ENCODE peak calls at places on chromosomes 13 and 19, in nine cellular contexts. T is GM23338, N is choroid plexus epithelial cell, Q is body of pancreas, G is left lung, V is dorsolateral prefrontal cortex, L is left ventricle myocardium inferior, K is psoas muscle, S is AG09319. W is an unnamed sample.

GRCh38 chr19:17775991-17776803 is 18.7 kb upstream of the B3GNT3 start:
- DNase-seq in T (no peak), N (peak; percentile 46), Q (no peak), G (no peak), V (no peak), L (no peak), K (no peak), S (no peak), W (no peak)

GRCh38 chr19:11416346-11417052 is 2.6 kb downstream of the RGL3 start:
- DNase-seq in T (no peak), N (no peak), Q (no peak), G (no peak), V (no peak), L (no peak), K (no peak), S (no peak), W (no peak)

GRCh38 chr19:13095934-13096890 is 6.4 kb downstream of the LYL1 start:
- DNase-seq in T (peak; percentile 90), N (no peak), Q (no peak), G (no peak), V (no peak), L (no peak), K (no peak), S (no peak), W (no peak)

GRCh38 chr13:96519380-96519779 is 429.5 kb downstream of the HS6ST3 start:
- DNase-seq in T (no peak), N (no peak), Q (no peak), G (no peak), V (no peak), L (no peak), K (no peak), S (no peak), W (no peak)

GRCh38 chr13:43848250-43848649 is 31.3 kb downstream of the CCDC122 start:
- DNase-seq in T (no peak), N (peak; percentile 84), Q (no peak), G (no peak), V (no peak), L (no peak), K (no peak), S (peak; percentile 64), W (no peak)

GRCh38 chr19:32201661-32202060 is 143.7 kb upstream of the ZNF507 start:
- DNase-seq in T (no peak), N (no peak), Q (no peak), G (no peak), V (no peak), L (no peak), K (no peak), S (no peak), W (no peak)

GRCh38 chr19:17404621-17405249 is 695 bp downstream of the BST2 start:
- DNase-seq in T (no peak), N (no peak), Q (no peak), G (no peak), V (no peak), L (no peak), K (no peak), S (no peak), W (no peak)

GRCh38 chr13:75704942-75705320 is 68.8 kb downstream of the LMO7 start:
- DNase-seq in T (peak; percentile 47), N (no peak), Q (peak; percentile 83), G (peak; percentile 67), V (no peak), L (no peak), K (no peak), S (no peak), W (peak; percentile 78)

GRCh38 chr19:40474737-40475136 is 7.9 kb downstream of the SPTBN4 start:
- DNase-seq in T (no peak), N (no peak), Q (no peak), G (no peak), V (no peak), L (no peak), K (no peak), S (no peak), W (no peak)

GRCh38 chr19:40467007-40467565 is 285 bp downstream of the SPTBN4 start:
- DNase-seq in T (peak; percentile 54), N (no peak), Q (peak; percentile 17), G (no peak), V (no peak), L (no peak), K (peak; percentile 62), S (no peak), W (no peak)

GRCh38 chr19:40472516-40472915 is 5.7 kb downstream of the SPTBN4 start:
- DNase-seq in T (no peak), N (no peak), Q (no peak), G (no peak), V (no peak), L (no peak), K (no peak), S (no peak), W (no peak)

GRCh38 chr19:40466219-40467006 is at the start of gene SPTBN4:
- DNase-seq in T (no peak), N (no peak), Q (peak; percentile 38), G (peak; percentile 55), V (peak; percentile 68), L (no peak), K (peak; percentile 72), S (no peak), W (no peak)

GRCh38 chr19:40471111-40471510 is 4.3 kb downstream of the SPTBN4 start:
- DNase-seq in T (no peak), N (no peak), Q (no peak), G (no peak), V (no peak), L (no peak), K (no peak), S (no peak), W (no peak)
- TF ChIP-seq CTCF in T (no peak), N (no peak), Q (no peak), G (no peak), V (no peak), L (no peak), K (no peak), S (no peak), W (no peak)

GRCh38 chr13:42047561-42048322 is 706 bp upstream of the DGKH start:
- DNase-seq in T (peak; percentile 71), N (peak; percentile 71), Q (peak; percentile 53), G (peak; percentile 56), V (peak; percentile 30), L (peak; percentile 29), K (peak; percentile 57), S (no peak), W (no peak)

GRCh38 chr13:42049454-42049780 is 969 bp downstream of the DGKH start:
- DNase-seq in T (no peak), N (no peak), Q (no peak), G (no peak), V (no peak), L (no peak), K (no peak), S (no peak), W (no peak)

GRCh38 chr13:42046448-42046847 is 2.0 kb upstream of the DGKH start:
- DNase-seq in T (no peak), N (no peak), Q (no peak), G (no peak), V (no peak), L (no peak), K (no peak), S (no peak), W (no peak)

GRCh38 chr13:42048323-42048624 is 174 bp upstream of the DGKH start:
- DNase-seq in T (peak; percentile 27), N (peak; percentile 18), Q (no peak), G (no peak), V (no peak), L (no peak), K (no peak), S (no peak), W (no peak)

DNA sequence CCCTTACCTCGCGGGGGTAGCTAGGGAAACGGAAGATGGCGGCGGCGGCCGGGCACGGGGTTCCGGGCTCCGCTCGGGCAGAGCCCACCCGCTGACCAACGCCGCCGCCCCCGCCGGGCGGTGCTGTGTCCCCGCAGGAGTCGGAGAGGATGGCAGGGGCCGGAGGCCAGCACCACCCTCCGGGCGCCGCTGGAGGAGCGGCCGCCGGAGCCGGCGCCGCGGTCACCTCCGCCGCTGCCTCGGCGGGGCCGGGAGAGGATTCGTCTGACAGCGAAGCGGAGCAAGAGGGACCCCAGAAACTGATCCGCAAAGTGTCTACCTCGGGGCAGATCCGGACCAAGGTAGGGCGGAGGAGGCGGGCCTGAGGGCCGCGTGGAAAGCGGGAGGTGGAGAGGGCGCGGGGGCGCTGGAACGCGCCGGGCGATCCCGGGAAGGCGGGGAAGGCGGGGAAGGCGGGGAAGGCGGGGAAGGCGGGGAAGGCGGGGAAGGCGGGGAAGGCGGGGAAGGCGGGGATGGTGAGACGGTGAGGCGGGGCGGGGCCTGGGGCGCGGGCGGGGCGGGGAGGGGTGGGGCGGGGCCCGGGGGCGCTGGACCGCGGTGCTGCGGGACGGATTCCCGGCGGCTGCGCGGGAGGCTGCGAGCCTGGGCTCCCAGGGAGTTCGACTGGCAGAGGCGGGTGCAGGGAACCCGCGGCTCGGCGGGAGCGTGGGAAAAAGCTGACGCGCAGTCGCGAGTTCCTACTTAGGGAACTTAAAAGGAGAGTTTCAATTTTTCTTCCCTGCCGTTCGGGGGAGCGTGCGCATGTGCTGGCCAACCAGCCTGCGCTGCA is at the start of gene DGKH:
- DNase-seq in T (peak; percentile 70), N (peak; percentile 88), Q (peak; percentile 85), G (peak; percentile 89), V (peak; percentile 80), L (peak; percentile 87), K (peak; percentile 86), S (peak; percentile 55), W (no peak)
- TF ChIP-seq CTCF in T (no peak), N (no peak), Q (no peak), G (peak; percentile 10), V (no peak), L (peak; percentile 48), K (no peak), S (no peak), W (peak; percentile 31)

GRCh38 chr13:77699059-77699680 is 1.7 kb downstream of the SLAIN1 start:
- DNase-seq in T (no peak), N (no peak), Q (no peak), G (no peak), V (no peak), L (no peak), K (no peak), S (no peak), W (no peak)

GRCh38 chr13:77696863-77697207 is 652 bp upstream of the SLAIN1 start:
- DNase-seq in T (no peak), N (no peak), Q (no peak), G (no peak), V (no peak), L (no peak), K (no peak), S (no peak), W (no peak)

GRCh38 chr13:77696006-77696862 is 1.3 kb upstream of the SLAIN1 start:
- DNase-seq in T (peak; percentile 64), N (no peak), Q (no peak), G (no peak), V (no peak), L (no peak), K (no peak), S (no peak), W (no peak)

GRCh38 chr13:77697208-77698103 is at the start of gene SLAIN1:
- DNase-seq in T (peak; percentile 94), N (peak; percentile 22), Q (peak; percentile 92), G (peak; percentile 81), V (peak; percentile 91), L (peak; percentile 81), K (peak; percentile 91), S (no peak), W (no peak)

DNA sequence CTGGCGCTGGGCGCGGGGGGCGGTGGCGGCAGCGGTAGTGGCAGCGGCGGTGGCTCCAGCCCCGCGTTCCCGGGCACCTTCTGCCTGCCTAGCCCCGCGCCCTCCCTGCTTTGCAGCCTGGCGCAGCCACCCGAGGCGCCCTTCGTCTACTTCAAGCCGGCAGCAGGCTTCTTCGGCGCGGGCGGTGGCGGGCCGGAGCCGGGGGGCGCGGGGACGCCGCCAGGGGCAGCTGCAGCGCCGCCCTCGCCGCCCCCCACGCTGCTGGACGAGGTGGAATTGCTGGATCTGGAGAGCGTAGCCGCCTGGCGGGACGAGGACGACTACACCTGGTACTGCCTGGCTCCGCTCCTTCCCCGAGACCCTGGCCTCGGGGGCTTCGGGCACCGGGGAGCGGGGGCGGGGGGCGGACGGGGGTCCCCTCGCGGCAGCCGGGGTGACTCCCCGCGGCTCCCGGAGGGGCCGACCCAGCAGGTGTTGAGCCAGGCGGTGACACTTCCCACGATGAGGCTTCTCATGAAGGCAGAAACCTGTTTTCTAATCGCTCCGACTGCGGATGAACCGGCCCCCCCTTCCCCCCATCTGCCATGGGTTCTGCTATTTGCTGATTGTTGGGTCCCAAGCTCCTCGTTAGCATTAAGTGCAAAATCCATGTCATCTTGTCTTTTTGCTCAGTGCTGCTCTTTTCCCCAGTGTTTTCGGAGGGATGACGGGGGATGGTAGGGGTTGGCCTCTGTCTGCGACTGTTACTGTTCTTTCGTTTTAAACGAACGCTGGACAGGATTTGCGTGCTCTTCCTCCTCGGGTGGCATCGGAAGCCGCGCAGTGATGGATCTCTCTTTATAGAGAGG is 948 bp downstream of the SLAIN1 start:
- DNase-seq in T (peak; percentile 62), N (no peak), Q (peak; percentile 50), G (peak; percentile 36), V (peak; percentile 49), L (peak; percentile 19), K (peak; percentile 61), S (no peak), W (no peak)
- TF ChIP-seq CTCF in T (no peak), N (no peak), Q (no peak), G (no peak), V (no peak), L (no peak), K (no peak), S (no peak), W (peak; percentile 8)

DNA sequence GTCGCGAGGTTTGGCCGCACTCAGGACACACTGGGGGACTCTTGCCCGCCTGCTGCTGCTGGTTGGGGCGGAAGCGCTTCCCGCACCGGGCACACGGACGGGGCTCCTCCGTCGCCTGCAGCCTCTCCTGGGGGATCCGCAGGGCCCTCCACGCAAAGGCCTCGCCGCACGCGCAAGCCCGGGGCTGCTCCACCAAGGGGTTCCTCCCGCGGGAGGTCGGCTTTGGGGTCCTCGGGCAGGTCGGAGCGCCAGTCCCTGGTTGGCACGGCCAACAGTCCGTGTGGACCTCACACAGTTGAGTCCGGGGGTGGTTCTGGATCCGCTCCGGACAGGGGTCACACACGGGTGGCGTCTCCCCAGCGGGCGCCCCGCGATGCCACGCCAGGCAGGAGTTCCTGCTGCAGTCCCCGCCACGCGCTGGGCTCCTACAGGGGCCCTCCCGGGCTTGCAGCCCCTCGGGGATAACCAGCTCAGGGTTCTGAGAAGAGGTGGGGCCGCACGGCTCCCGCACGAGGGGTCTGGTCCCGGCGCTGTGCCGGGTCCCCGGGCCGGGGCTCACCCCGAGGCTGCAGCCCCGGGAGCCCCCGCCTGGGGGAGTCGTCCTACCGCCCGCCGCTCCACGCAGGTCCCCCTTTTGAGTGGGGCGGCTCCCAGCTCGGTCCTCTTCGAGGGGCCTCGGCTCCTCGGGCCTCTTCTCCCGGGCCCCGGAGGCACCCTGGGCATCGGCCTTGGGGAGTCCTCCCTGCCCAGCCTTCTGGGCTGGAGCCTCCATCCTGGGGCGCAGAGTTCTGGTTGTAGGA is 6.2 kb upstream of the ZNF497 start:
- DNase-seq in T (peak; percentile 42), N (no peak), Q (no peak), G (no peak), V (no peak), L (no peak), K (peak; percentile 45), S (no peak), W (no peak)
- TF ChIP-seq CTCF in T (peak; percentile 16), N (no peak), Q (no peak), G (no peak), V (no peak), L (no peak), K (no peak), S (no peak), W (no peak)